ENCODE peak calls at places on chromosome 21, in four cellular contexts. One of them, this sample, is unnamed.

GRCh38 chr21:40568756-40569155 is 278.2 kb downstream of the DSCAM start:
- DNase-seq in body of pancreas: no peak
- DNase-seq in lung: no peak
- DNase-seq in tibial artery: no peak
- DNase-seq in this sample: no peak

GRCh38 chr21:17050156-17050555 is 462.7 kb upstream of the CXADR start:
- DNase-seq in body of pancreas: no peak
- DNase-seq in lung: no peak
- DNase-seq in tibial artery: no peak
- DNase-seq in this sample: no peak

GRCh38 chr21:32044205-32044874 is 171.5 kb downstream of the HUNK start:
- DNase-seq in body of pancreas: no peak
- DNase-seq in lung: no peak
- DNase-seq in tibial artery: no peak
- DNase-seq in this sample: no peak

GRCh38 chr21:18951291-18952038 is 547.9 kb upstream of the TMPRSS15 start:
- DNase-seq in body of pancreas: peak; percentile 30
- DNase-seq in lung: no peak
- DNase-seq in tibial artery: no peak
- DNase-seq in this sample: peak; percentile 46

GRCh38 chr21:39053126-39053525 is 130.1 kb downstream of the PSMG1 start:
- DNase-seq in body of pancreas: no peak
- DNase-seq in lung: no peak
- DNase-seq in tibial artery: no peak
- DNase-seq in this sample: no peak

GRCh38 chr21:39867198-39867650 is at the start of gene PCP4:
- DNase-seq in body of pancreas: peak; percentile 66
- DNase-seq in lung: peak; percentile 52
- DNase-seq in tibial artery: no peak
- DNase-seq in this sample: peak; percentile 82

GRCh38 chr21:15298306-15298705 is 233.5 kb upstream of the NRIP1 start:
- DNase-seq in body of pancreas: no peak
- DNase-seq in lung: no peak
- DNase-seq in tibial artery: no peak
- DNase-seq in this sample: no peak

GRCh38 chr21:31932470-31932764 is 59.6 kb downstream of the HUNK start:
- DNase-seq in body of pancreas: no peak
- DNase-seq in lung: no peak
- DNase-seq in tibial artery: no peak
- DNase-seq in this sample: no peak

GRCh38 chr21:14585122-14585521 is 39.0 kb upstream of the SAMSN1 start:
- DNase-seq in body of pancreas: no peak
- DNase-seq in lung: no peak
- DNase-seq in tibial artery: no peak
- DNase-seq in this sample: no peak

GRCh38 chr21:45556645-45557601 is 14.7 kb upstream of the SLC19A1 start:
- DNase-seq in body of pancreas: no peak
- DNase-seq in lung: no peak
- DNase-seq in tibial artery: no peak
- DNase-seq in this sample: no peak

GRCh38 chr21:45556302-45556644 is 14.0 kb upstream of the SLC19A1 start:
- DNase-seq in body of pancreas: no peak
- DNase-seq in lung: no peak
- DNase-seq in tibial artery: no peak
- DNase-seq in this sample: no peak

GRCh38 chr21:45554477-45555175 is 12.4 kb upstream of the SLC19A1 start:
- DNase-seq in body of pancreas: peak; percentile 76
- DNase-seq in lung: peak; percentile 84
- DNase-seq in tibial artery: peak; percentile 64
- DNase-seq in this sample: peak; percentile 87

GRCh38 chr21:45555557-45556301 is 13.5 kb upstream of the SLC19A1 start:
- DNase-seq in body of pancreas: peak; percentile 80
- DNase-seq in lung: peak; percentile 89
- DNase-seq in tibial artery: peak; percentile 54
- DNase-seq in this sample: peak; percentile 78

GRCh38 chr21:45555251-45555556 is 13.0 kb upstream of the SLC19A1 start:
- DNase-seq in body of pancreas: no peak
- DNase-seq in lung: no peak
- DNase-seq in tibial artery: no peak
- DNase-seq in this sample: no peak
- H3K27ac ChIP-seq in body of pancreas: peak overlapping the region; percentile 88
- H3K27ac ChIP-seq in lung: no peak overlapping the region
- H3K27ac ChIP-seq in tibial artery: peak overlapping the region; percentile 13
- H3K27ac ChIP-seq in this sample: peak overlapping the region; percentile 86

DNA sequence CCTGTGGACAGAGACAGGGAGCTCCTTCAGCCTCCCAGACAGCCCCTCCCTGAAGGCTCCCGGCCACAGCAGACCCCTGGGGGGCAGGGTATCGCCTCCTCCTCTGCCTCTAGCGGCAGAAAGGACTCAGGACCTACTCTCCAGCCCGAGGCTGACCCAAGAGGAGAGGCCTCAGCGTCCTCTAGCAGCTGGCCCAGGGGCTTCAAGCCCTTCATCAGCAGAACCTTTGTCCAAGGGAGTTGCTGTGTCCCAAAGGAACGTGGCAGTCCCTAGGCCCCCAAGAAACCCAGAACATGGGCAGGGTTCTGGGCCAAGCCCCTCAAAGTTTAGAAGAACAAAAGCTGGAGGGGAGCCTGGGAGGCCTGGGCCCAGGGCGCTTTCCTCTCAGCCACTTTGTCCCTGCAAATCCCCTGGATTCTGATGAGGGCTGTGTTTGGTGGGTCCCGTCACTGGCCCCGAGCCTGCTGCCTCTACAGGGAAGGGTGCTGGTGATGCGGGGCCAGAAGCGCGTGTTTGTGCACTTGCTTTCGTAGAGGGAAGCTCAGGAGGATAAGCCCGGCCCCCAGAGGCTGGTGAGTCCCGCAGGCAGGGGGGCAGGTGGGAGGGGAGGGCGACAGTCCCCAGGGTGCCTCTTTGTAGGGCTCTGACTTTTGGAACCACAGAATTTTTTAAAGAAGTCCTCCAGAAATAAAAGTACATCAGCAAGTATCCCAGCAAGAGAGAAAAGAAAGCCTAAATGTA is 13.3 kb downstream of the ITGB2 start:
- DNase-seq in body of pancreas: no peak
- DNase-seq in lung: no peak
- DNase-seq in tibial artery: no peak
- DNase-seq in this sample: no peak
- H3K4me1 ChIP-seq in body of pancreas: peaks cover 25% of the 10 kb centered on the region
- H3K4me1 ChIP-seq in lung: peaks cover 17% of the 10 kb centered on the region
- H3K4me1 ChIP-seq in tibial artery: peaks cover 24% of the 10 kb centered on the region
- H3K4me1 ChIP-seq in this sample: peaks cover 11% of the 10 kb centered on the region

GRCh38 chr21:36541721-36542139 is 61.8 kb upstream of the CLDN14 start:
- DNase-seq in body of pancreas: no peak
- DNase-seq in lung: no peak
- DNase-seq in tibial artery: no peak
- DNase-seq in this sample: no peak

GRCh38 chr21:36538761-36539160 is 58.8 kb upstream of the CLDN14 start:
- DNase-seq in body of pancreas: no peak
- DNase-seq in lung: no peak
- DNase-seq in tibial artery: no peak
- DNase-seq in this sample: no peak

GRCh38 chr21:36539434-36540150 is 59.7 kb upstream of the CLDN14 start:
- DNase-seq in body of pancreas: no peak
- DNase-seq in lung: no peak
- DNase-seq in tibial artery: no peak
- DNase-seq in this sample: no peak

GRCh38 chr21:36542312-36543101 is 62.6 kb upstream of the CLDN14 start:
- DNase-seq in body of pancreas: no peak
- DNase-seq in lung: no peak
- DNase-seq in tibial artery: no peak
- DNase-seq in this sample: no peak

GRCh38 chr21:36540700-36541099 is 60.8 kb upstream of the CLDN14 start:
- DNase-seq in body of pancreas: no peak
- DNase-seq in lung: no peak
- DNase-seq in tibial artery: no peak
- DNase-seq in this sample: no peak
- TF ChIP-seq CTCF in body of pancreas: no peak
- TF ChIP-seq CTCF in lung: no peak
- TF ChIP-seq CTCF in tibial artery: no peak
- TF ChIP-seq CTCF in this sample: no peak

DNA sequence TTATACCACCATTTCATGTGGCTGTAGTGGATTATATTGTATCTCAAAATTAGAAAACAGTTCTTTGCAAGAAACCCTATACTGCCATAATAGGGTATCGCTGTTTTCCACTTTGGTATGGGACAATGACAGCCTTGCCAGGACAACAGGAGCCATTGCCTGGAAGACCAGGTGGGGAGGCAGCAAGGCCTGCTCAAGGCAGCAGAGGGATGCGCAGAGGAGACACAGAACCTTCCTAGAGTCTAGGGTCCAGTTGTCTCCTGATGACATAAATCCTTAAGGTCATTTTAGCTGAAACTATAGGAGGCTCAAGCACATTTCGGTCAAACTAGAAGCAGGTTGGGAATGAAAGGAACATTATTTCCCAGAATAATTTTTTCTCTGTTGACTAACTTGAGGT is 27.6 kb downstream of the IFNGR2 start:
- DNase-seq in body of pancreas: no peak
- DNase-seq in lung: no peak
- DNase-seq in tibial artery: no peak
- DNase-seq in this sample: no peak
- H3K27ac ChIP-seq in body of pancreas: no peak overlapping the region
- H3K27ac ChIP-seq in lung: no peak overlapping the region
- H3K27ac ChIP-seq in tibial artery: no peak overlapping the region
- H3K27ac ChIP-seq in this sample: no peak overlapping the region

GRCh38 chr21:41926068-41926806 is 27.6 kb downstream of the C2CD2 start:
- DNase-seq in body of pancreas: peak; percentile 69
- DNase-seq in lung: no peak
- DNase-seq in tibial artery: no peak
- DNase-seq in this sample: no peak

GRCh38 chr21:41929248-41929647 is 24.6 kb downstream of the C2CD2 start:
- DNase-seq in body of pancreas: no peak
- DNase-seq in lung: no peak
- DNase-seq in tibial artery: no peak
- DNase-seq in this sample: no peak

GRCh38 chr21:41928621-41929220 is 25.1 kb downstream of the C2CD2 start:
- DNase-seq in body of pancreas: peak; percentile 21
- DNase-seq in lung: no peak
- DNase-seq in tibial artery: no peak
- DNase-seq in this sample: no peak

GRCh38 chr21:41926807-41927171 is 27.0 kb downstream of the C2CD2 start:
- DNase-seq in body of pancreas: no peak
- DNase-seq in lung: no peak
- DNase-seq in tibial artery: no peak
- DNase-seq in this sample: no peak

GRCh38 chr21:41927727-41928409 is 25.9 kb downstream of the C2CD2 start:
- DNase-seq in body of pancreas: peak; percentile 33
- DNase-seq in lung: no peak
- DNase-seq in tibial artery: no peak
- DNase-seq in this sample: no peak
- H3K4me1 ChIP-seq in body of pancreas: peaks cover 41% of the 10 kb centered on the region
- H3K4me1 ChIP-seq in lung: peaks cover 26% of the 10 kb centered on the region
- H3K4me1 ChIP-seq in tibial artery: peaks cover 54% of the 10 kb centered on the region
- H3K4me1 ChIP-seq in this sample: peaks cover 29% of the 10 kb centered on the region

DNA sequence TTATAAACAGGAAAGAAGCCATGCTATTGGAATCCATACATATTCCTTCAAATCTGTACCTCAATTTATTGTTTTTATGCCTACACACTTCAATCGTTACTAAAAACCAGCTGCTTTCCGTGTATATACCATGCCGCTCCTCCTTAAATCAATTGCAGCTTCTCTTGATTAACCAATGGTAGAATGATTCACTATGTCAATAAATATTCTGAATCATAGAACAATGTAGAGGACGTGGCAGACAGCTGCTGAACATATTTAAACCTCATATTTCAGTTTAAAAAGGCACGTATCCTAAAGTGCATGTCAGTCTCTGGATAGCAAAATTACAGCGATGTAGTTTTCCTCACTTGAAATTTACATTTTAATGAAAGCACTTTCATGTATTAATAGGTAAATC is 100.4 kb downstream of the MRPL39 start:
- DNase-seq in body of pancreas: no peak
- DNase-seq in lung: no peak
- DNase-seq in tibial artery: no peak
- DNase-seq in this sample: no peak
- TF ChIP-seq CTCF in body of pancreas: no peak
- TF ChIP-seq CTCF in lung: no peak
- TF ChIP-seq CTCF in tibial artery: no peak
- TF ChIP-seq CTCF in this sample: no peak

GRCh38 chr21:35025206-35026152 is 23.6 kb downstream of the RUNX1 start:
- DNase-seq in body of pancreas: no peak
- DNase-seq in lung: no peak
- DNase-seq in tibial artery: no peak
- DNase-seq in this sample: no peak

GRCh38 chr21:35024475-35024874 is 24.6 kb downstream of the RUNX1 start:
- DNase-seq in body of pancreas: no peak
- DNase-seq in lung: no peak
- DNase-seq in tibial artery: no peak
- DNase-seq in this sample: no peak

GRCh38 chr21:35021546-35021945 is 27.6 kb downstream of the RUNX1 start:
- DNase-seq in body of pancreas: no peak
- DNase-seq in lung: no peak
- DNase-seq in tibial artery: no peak
- DNase-seq in this sample: no peak

GRCh38 chr21:35024071-35024420 is 25.1 kb downstream of the RUNX1 start:
- DNase-seq in body of pancreas: no peak
- DNase-seq in lung: no peak
- DNase-seq in tibial artery: no peak
- DNase-seq in this sample: no peak

GRCh38 chr21:35023396-35024070 is 25.6 kb downstream of the RUNX1 start:
- DNase-seq in body of pancreas: no peak
- DNase-seq in lung: no peak
- DNase-seq in tibial artery: no peak
- DNase-seq in this sample: no peak
- H3K27ac ChIP-seq in body of pancreas: no peak overlapping the region
- H3K27ac ChIP-seq in lung: no peak overlapping the region
- H3K27ac ChIP-seq in tibial artery: no peak overlapping the region
- H3K27ac ChIP-seq in this sample: no peak overlapping the region